ENCODE peak calls at places on chromosomes 7 and 10, in four cellular contexts. E is neural progenitor cell, F is GM06990, L is cardiac muscle cell. Z is an unnamed sample. For H3K36me3 and H3K27me3, the result is how much of the 10 kb centered on the place peaks cover.

GRCh38 chr7:106057962-106058901 is 53.9 kb downstream of the SYPL1 start:
- DNase-seq in E (peak), F (peak), L (no peak), Z (peak)

GRCh38 chr7:152142976-152143665 is 117.6 kb downstream of the GALNT11 start:
- DNase-seq in E (no peak), F (no peak), L (no peak), Z (no peak)

GRCh38 chr7:28958235-28958945 is at the start of gene TRIL:
- DNase-seq in E (peak), F (peak), L (peak), Z (peak)

GRCh38 chr7:2157473-2158279 is 75.1 kb downstream of the MAD1L1 start:
- DNase-seq in E (peak), F (no peak), L (peak), Z (no peak)

GRCh38 chr7:34900891-34901493 is 136.3 kb downstream of the DPY19L1 start:
- DNase-seq in E (peak), F (no peak), L (peak), Z (peak)

GRCh38 chr7:103772171-103772570 is 217.3 kb downstream of the RELN start:
- DNase-seq in E (no peak), F (no peak), L (no peak), Z (no peak)

GRCh38 chr10:43140414-43140813 is 2.2 kb downstream of the CSGALNACT2 start:
- DNase-seq in E (no peak), F (peak), L (peak), Z (no peak)

GRCh38 chr7:2017914-2018785 is 214.6 kb downstream of the MAD1L1 start:
- DNase-seq in E (no peak), F (no peak), L (no peak), Z (peak)

GRCh38 chr10:6721964-6722615 is 142.0 kb upstream of the PRKCQ start:
- DNase-seq in E (no peak), F (no peak), L (peak), Z (no peak)

GRCh38 chr10:69103784-69104183 is 15.9 kb downstream of the SRGN start:
- DNase-seq in E (no peak), F (no peak), L (no peak), Z (no peak)

GRCh38 chr10:69102429-69102828 is 14.5 kb downstream of the SRGN start:
- DNase-seq in E (no peak), F (no peak), L (no peak), Z (no peak)

GRCh38 chr10:69100136-69100872 is 12.4 kb downstream of the SRGN start:
- DNase-seq in E (peak), F (no peak), L (peak), Z (peak)

GRCh38 chr10:69104994-69105790 is 17.3 kb downstream of the SRGN start:
- DNase-seq in E (no peak), F (no peak), L (no peak), Z (no peak)

DNA sequence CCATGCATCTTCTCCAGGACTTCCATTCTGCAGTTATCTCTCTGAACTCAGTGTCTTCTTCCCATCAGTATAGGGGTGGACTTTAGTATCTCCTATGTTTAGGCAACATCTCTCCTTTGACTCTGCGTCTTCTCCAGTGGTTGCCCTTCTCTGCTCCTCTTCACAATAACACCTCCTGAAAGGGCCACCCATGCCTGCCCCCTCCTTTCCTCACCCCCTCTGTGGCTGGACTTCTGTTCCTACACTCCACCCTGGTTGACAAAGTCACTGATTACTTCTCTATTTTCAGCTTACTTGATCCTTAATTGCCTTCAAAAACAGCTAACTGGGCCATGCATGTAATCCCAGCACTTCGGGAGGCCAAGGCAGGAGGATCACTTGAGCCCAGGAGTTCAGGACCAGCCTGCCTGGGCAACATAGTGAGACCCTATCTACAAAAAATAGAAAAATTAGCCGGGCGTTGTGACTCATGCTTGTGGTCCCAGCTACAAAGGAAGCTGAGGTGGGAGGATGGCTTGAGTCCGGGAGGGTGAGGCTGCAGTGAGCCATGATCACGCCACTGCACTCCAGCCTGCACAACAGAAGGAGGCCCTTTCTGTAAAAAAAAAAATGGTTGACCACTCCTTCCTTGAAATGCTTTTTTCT is 13.7 kb downstream of the SRGN start:
- DNase-seq in E (no peak), F (no peak), L (peak), Z (no peak)
- H3K36me3 ChIP-seq in E (under half), F (under half), L (under half), Z (under half)

GRCh38 chr10:87696922-87697714 is 37.4 kb downstream of the PAPSS2 start:
- DNase-seq in E (no peak), F (no peak), L (no peak), Z (no peak)

GRCh38 chr10:87705339-87705738 is 45.7 kb downstream of the PAPSS2 start:
- DNase-seq in E (no peak), F (no peak), L (peak), Z (no peak)

GRCh38 chr10:87702973-87703294 is 43.3 kb downstream of the PAPSS2 start:
- DNase-seq in E (no peak), F (no peak), L (no peak), Z (no peak)

GRCh38 chr10:87702260-87702972 is 42.7 kb downstream of the PAPSS2 start:
- DNase-seq in E (no peak), F (no peak), L (no peak), Z (no peak)

GRCh38 chr10:87700031-87700796 is 40.5 kb downstream of the PAPSS2 start:
- DNase-seq in E (no peak), F (no peak), L (peak), Z (no peak)
- H3K4me3 ChIP-seq in E (no peak), F (no peak), L (no peak), Z (no peak)

GRCh38 chr10:97849491-97850402 is at the start of gene GOLGA7B:
- DNase-seq in E (peak), F (no peak), L (peak), Z (peak)
- H3K27me3 ChIP-seq in E (half or more), F (under half), L (half or more), Z (under half)

GRCh38 chr10:11927746-11928145 is 104.6 kb downstream of the PROSER2 start:
- DNase-seq in E (no peak), F (no peak), L (no peak), Z (no peak)
- H3K36me3 ChIP-seq in E (under half), F (under half), L (under half), Z (under half)

GRCh38 chr10:111035542-111035941 is 41.3 kb upstream of the ADRA2A start:
- DNase-seq in E (no peak), F (no peak), L (no peak), Z (no peak)

GRCh38 chr10:111037868-111038267 is 39.0 kb upstream of the ADRA2A start:
- DNase-seq in E (no peak), F (no peak), L (peak), Z (peak)

GRCh38 chr10:111030042-111030750 is 46.6 kb upstream of the ADRA2A start:
- DNase-seq in E (no peak), F (no peak), L (no peak), Z (no peak)

GRCh38 chr10:111039522-111039921 is 37.3 kb upstream of the ADRA2A start:
- DNase-seq in E (no peak), F (no peak), L (no peak), Z (no peak)

GRCh38 chr10:111034598-111035310 is 42.1 kb upstream of the ADRA2A start:
- DNase-seq in E (no peak), F (no peak), L (peak), Z (no peak)
- H3K4me3 ChIP-seq in E (no peak), F (no peak), L (no peak), Z (no peak)

DNA sequence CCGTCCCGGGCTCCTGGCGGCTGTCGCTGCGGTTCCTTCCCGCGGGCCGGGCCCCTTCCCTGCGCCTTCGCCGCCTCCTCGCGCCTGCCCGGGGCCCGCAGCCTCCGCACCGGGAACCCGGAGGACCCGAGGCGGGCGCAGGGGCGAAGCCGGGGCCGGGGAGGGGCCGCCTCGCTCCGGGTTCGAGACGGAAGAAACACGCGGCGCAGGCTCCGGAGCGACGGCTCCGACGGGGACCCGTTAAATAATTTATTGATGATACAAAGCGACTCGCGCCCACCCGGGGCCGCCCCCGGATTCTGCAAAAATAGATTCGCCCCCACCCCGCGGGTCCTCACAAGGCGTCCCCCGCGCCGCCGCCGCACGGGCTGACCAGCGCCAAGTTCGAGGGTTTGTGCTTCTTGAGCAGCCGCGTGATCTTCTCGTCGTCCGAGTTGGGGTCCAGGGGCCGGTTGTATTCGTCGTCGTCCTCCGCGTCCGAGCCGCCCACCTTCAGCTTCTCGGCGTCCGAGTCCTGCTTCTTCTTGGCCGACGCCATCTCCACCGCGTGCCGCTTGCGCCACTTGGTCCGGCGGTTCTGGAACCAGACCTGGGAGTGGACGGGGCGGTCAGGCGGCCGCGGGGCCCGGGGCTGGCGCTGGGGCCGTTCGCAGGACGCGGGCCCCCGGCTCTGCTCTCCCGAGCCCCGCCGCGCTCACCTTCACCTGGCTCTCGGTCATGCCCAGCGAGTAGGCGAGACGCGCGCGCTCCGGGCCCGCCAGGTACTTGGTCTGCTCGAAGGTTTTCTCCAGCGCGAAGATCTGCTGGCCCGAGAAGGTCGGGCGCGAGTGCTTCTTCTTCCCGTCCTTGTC is 1.1 kb downstream of the NKX6-2 start:
- DNase-seq in E (peak), F (no peak), L (peak), Z (peak)
- H3K27me3 ChIP-seq in E (half or more), F (under half), L (half or more), Z (half or more)

Z was measured in H7.